ENCODE peak calls at places on chromosomes 16 and 17, in eight cellular contexts. Z is heart right ventricle; H is neural progenitor cell; I is psoas muscle; C is tibial nerve; E is heart left ventricle; S is CD8-positive, alpha-beta memory T cell; X is fibroblast of lung. W is an unnamed sample. For H3K9me3, the result is how much of the 10 kb centered on the place peaks cover.

GRCh38 chr17:36544320-36545092 is at the start of gene GGNBP2:
- DNase-seq in Z (peak), H (peak), I (peak), C (peak), E (peak), S (peak), X (peak), W (peak)

GRCh38 chr16:375927-376816 is 5.6 kb downstream of the PGAP6 start:
- DNase-seq in Z (no peak), H (no peak), I (no peak), C (no peak), E (no peak), S (no peak), X (no peak), W (no peak)

GRCh38 chr17:83173997-83174858 is 94.8 kb downstream of the METRNL start:
- DNase-seq in Z (no peak), H (peak), I (peak), C (peak), E (peak), S (no peak), X (no peak), W (no peak)

GRCh38 chr17:82679586-82680465 is 18.7 kb downstream of the RAB40B start:
- DNase-seq in Z (no peak), H (peak), I (no peak), C (no peak), E (no peak), S (no peak), X (no peak), W (no peak)

GRCh38 chr17:6474906-6475305 is 30.7 kb downstream of the PIMREG start:
- DNase-seq in Z (no peak), H (no peak), I (no peak), C (no peak), E (no peak), S (no peak), X (no peak), W (no peak)

GRCh38 chr17:82871056-82871775 is 31.4 kb upstream of the ZNF750 start:
- DNase-seq in Z (peak), H (no peak), I (peak), C (no peak), E (peak), S (no peak), X (no peak), W (no peak)

GRCh38 chr17:38587193-38587592 is 18.6 kb downstream of the SRCIN1 start:
- DNase-seq in Z (no peak), H (no peak), I (no peak), C (no peak), E (no peak), S (no peak), X (no peak), W (no peak)

GRCh38 chr17:32801641-32802040 is 75.3 kb downstream of the MYO1D start:
- DNase-seq in Z (no peak), H (no peak), I (no peak), C (no peak), E (no peak), S (no peak), X (no peak), W (no peak)

GRCh38 chr16:87657621-87658192 is 55.4 kb downstream of the JPH3 start:
- DNase-seq in Z (no peak), H (peak), I (no peak), C (no peak), E (no peak), S (no peak), X (peak), W (no peak)

GRCh38 chr16:66713076-66713475 is 16.5 kb upstream of the CMTM4 start:
- DNase-seq in Z (no peak), H (no peak), I (peak), C (no peak), E (no peak), S (no peak), X (no peak), W (no peak)

GRCh38 chr17:20072692-20072992 is 63.5 kb downstream of the SPECC1 start:
- DNase-seq in Z (no peak), H (no peak), I (no peak), C (no peak), E (no peak), S (no peak), X (no peak), W (no peak)

GRCh38 chr16:55115506-55115905 is 184.8 kb downstream of the IRX5 start:
- DNase-seq in Z (no peak), H (no peak), I (no peak), C (no peak), E (no peak), S (no peak), X (no peak), W (no peak)

GRCh38 chr17:83190601-83191387 is 111.4 kb downstream of the METRNL start:
- DNase-seq in Z (no peak), H (no peak), I (peak), C (no peak), E (peak), S (no peak), X (no peak), W (no peak)

GRCh38 chr17:76135810-76136188 is 5.2 kb downstream of the FOXJ1 start:
- DNase-seq in Z (no peak), H (no peak), I (no peak), C (no peak), E (no peak), S (no peak), X (no peak), W (no peak)

GRCh38 chr17:72185571-72185970 is 64.8 kb downstream of the SOX9 start:
- DNase-seq in Z (peak), H (no peak), I (peak), C (no peak), E (peak), S (no peak), X (peak), W (no peak)
- H3K9me3 ChIP-seq in Z (under half), H (under half), I (under half), C (under half), E (under half), S (under half), X (under half), W (under half)

GRCh38 chr17:8954339-8954738 is 11.2 kb downstream of the PIK3R5 start:
- DNase-seq in Z (peak), H (peak), I (peak), C (peak), E (peak), S (peak), X (no peak), W (peak)

GRCh38 chr17:8953152-8953885 is 12.2 kb downstream of the PIK3R5 start:
- DNase-seq in Z (no peak), H (no peak), I (no peak), C (no peak), E (no peak), S (no peak), X (no peak), W (no peak)

GRCh38 chr17:8955560-8955959 is 9.9 kb downstream of the PIK3R5 start:
- DNase-seq in Z (no peak), H (no peak), I (no peak), C (no peak), E (peak), S (no peak), X (no peak), W (no peak)

GRCh38 chr17:8956521-8956920 is 9.0 kb downstream of the PIK3R5 start:
- DNase-seq in Z (no peak), H (no peak), I (no peak), C (no peak), E (no peak), S (no peak), X (no peak), W (no peak)

GRCh38 chr17:8955021-8955420 is 10.5 kb downstream of the PIK3R5 start:
- DNase-seq in Z (no peak), H (no peak), I (no peak), C (no peak), E (no peak), S (no peak), X (no peak), W (no peak)
- H3K9me3 ChIP-seq in Z (under half), H (under half), I (under half), C (under half), E (under half), S (under half), X (under half), W (under half)

GRCh38 chr16:35910409-35910808 is 2451.0 kb downstream of the TP53TG3F start:
- DNase-seq in Z (no peak), H (no peak), I (no peak), C (no peak), E (no peak), S (no peak), X (no peak), W (no peak)
- H3K9me3 ChIP-seq in Z (under half), H (under half), I (under half), C (under half), E (under half), S (under half), X (under half), W (under half)

GRCh38 chr17:29235904-29236303 is 10.8 kb upstream of the CRYBA1 start:
- DNase-seq in Z (no peak), H (no peak), I (no peak), C (no peak), E (no peak), S (no peak), X (no peak), W (no peak)

GRCh38 chr17:29241015-29241963 is 5.4 kb upstream of the CRYBA1 start:
- DNase-seq in Z (no peak), H (peak), I (peak), C (no peak), E (no peak), S (no peak), X (peak), W (no peak)

GRCh38 chr17:29240477-29240876 is 6.2 kb upstream of the CRYBA1 start:
- DNase-seq in Z (no peak), H (peak), I (no peak), C (no peak), E (no peak), S (no peak), X (peak), W (no peak)

GRCh38 chr17:29237476-29238132 is 9.1 kb upstream of the CRYBA1 start:
- DNase-seq in Z (no peak), H (no peak), I (no peak), C (no peak), E (no peak), S (no peak), X (peak), W (no peak)

GRCh38 chr17:29238133-29238850 is 8.4 kb upstream of the CRYBA1 start:
- DNase-seq in Z (no peak), H (no peak), I (no peak), C (no peak), E (no peak), S (no peak), X (peak), W (no peak)
- H3K9me3 ChIP-seq in Z (under half), H (under half), I (under half), C (under half), E (under half), S (under half), X (under half), W (under half)

GRCh38 chr17:4028436-4028835 is 64.2 kb upstream of the ATP2A3 start:
- DNase-seq in Z (no peak), H (no peak), I (no peak), C (no peak), E (no peak), S (no peak), X (no peak), W (no peak)
- H3K9me3 ChIP-seq in Z (under half), H (under half), I (under half), C (half or more), E (under half), S (under half), X (under half), W (under half)

DNA sequence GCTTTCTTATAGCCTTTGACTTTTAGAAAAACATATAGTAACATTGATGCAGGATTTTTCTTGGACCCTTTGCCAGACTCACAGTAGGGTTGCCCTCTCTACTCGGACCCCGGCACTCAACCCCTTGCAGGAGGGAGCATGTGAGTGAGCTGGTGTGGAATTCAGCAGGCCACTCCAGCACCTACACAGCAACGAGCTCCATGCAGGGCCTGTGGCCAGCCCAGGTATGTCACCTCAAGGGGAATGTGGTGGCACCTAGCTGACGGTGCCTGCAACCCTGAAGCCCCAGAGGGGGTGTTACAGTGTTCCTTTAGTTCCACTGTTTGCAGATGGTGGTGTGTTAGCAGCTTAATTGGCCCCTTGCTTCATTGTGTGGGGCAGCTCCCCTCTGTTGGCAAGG is 414.9 kb downstream of the KCNJ2 start:
- DNase-seq in Z (no peak), H (no peak), I (no peak), C (no peak), E (no peak), S (no peak), X (no peak), W (no peak)
- H3K9me3 ChIP-seq in Z (under half), H (under half), I (under half), C (under half), E (under half), S (under half), X (under half), W (under half)

DNA sequence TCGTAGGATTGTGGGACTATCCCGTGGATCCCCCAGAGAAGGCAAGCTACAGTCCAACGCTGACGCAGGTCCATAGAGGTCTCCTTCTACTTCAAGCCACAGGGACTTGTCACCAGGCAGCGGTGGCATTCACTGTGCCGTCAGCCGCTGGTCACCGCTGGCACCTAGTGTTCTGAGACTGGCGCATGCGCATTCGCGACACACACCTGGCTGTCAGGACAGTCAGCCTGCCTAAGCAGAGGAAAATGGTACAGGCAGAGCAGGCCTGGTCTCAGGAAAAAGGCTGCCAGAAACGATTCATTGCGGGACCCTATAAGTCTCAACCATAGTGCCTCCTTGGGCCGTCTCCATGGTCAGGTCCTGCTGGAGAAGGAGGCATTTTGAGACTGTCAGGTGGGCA is 138.0 kb upstream of the WSB1 start:
- DNase-seq in Z (no peak), H (no peak), I (peak), C (no peak), E (peak), S (no peak), X (no peak), W (no peak)
- H3K9me3 ChIP-seq in Z (under half), H (under half), I (under half), C (under half), E (under half), S (under half), X (under half), W (under half)

W was measured in T-helper 17 cell.